ENCODE peak calls at places on chromosomes 11 and 22, in five cellular contexts. M is thoracic aorta, T is AG04450, A is SK-N-SH, S is Peyer's patch. K is an unnamed sample.

GRCh38 chr11:44601471-44602370 is 36.3 kb downstream of the CD82 start:
- DNase-seq in M (no peak), T (no peak), A (no peak), S (peak; percentile 90), K (no peak)

GRCh38 chr11:12110714-12111481 is 508 bp downstream of the MICAL2 start:
- DNase-seq in M (no peak), T (no peak), A (peak; percentile 50), S (peak; percentile 57), K (no peak)

GRCh38 chr11:8822476-8822875 is 88.5 kb upstream of the AKIP1 start:
- DNase-seq in M (no peak), T (no peak), A (no peak), S (no peak), K (no peak)

GRCh38 chr22:25848954-25849353 is 107.0 kb downstream of the MYO18B start:
- DNase-seq in M (no peak), T (no peak), A (no peak), S (no peak), K (no peak)

GRCh38 chr11:69416746-69417145 is 64.7 kb upstream of the LINC01488 start:
- DNase-seq in M (no peak), T (no peak), A (no peak), S (no peak), K (no peak)

GRCh38 chr11:74288911-74289310 is 22.5 kb downstream of the P4HA3 start:
- DNase-seq in M (no peak), T (no peak), A (no peak), S (no peak), K (no peak)

GRCh38 chr11:133956650-133957633 is at the start of gene IGSF9B:
- DNase-seq in M (no peak), T (no peak), A (peak; percentile 98), S (peak; percentile 92), K (peak; percentile 78)

GRCh38 chr11:2698386-2699184 is 1.2 kb downstream of the KCNQ1OT1 start:
- DNase-seq in M (no peak), T (no peak), A (no peak), S (peak; percentile 41), K (no peak)

GRCh38 chr11:474914-475506 is 24.9 kb downstream of the PTDSS2 start:
- DNase-seq in M (no peak), T (no peak), A (no peak), S (no peak), K (no peak)

GRCh38 chr11:4606231-4607015 is 1.6 kb downstream of the TRIM68 start:
- DNase-seq in M (no peak), T (no peak), A (no peak), S (no peak), K (no peak)

GRCh38 chr11:117725048-117725734 is 71.8 kb downstream of the DSCAML1 start:
- DNase-seq in M (no peak), T (no peak), A (peak; percentile 72), S (no peak), K (no peak)

GRCh38 chr11:120167659-120168058 is 29.7 kb upstream of the TRIM29 start:
- DNase-seq in M (no peak), T (no peak), A (no peak), S (no peak), K (no peak)

GRCh38 chr22:38257650-38258246 is 15.1 kb downstream of the TMEM184B start:
- DNase-seq in M (no peak), T (no peak), A (no peak), S (peak; percentile 82), K (no peak)

GRCh38 chr11:113375402-113375801 is 12.2 kb upstream of the ANKK1 start:
- DNase-seq in M (no peak), T (no peak), A (no peak), S (no peak), K (no peak)

GRCh38 chr11:113373981-113374560 is 13.5 kb upstream of the ANKK1 start:
- DNase-seq in M (no peak), T (no peak), A (no peak), S (no peak), K (no peak)

GRCh38 chr11:113370634-113371033 is 16.9 kb upstream of the ANKK1 start:
- DNase-seq in M (no peak), T (no peak), A (peak; percentile 67), S (no peak), K (no peak)

GRCh38 chr11:113372317-113372716 is 15.3 kb upstream of the ANKK1 start:
- DNase-seq in M (no peak), T (no peak), A (no peak), S (no peak), K (peak; percentile 9)

GRCh38 chr11:113373306-113373705 is 14.3 kb upstream of the ANKK1 start:
- DNase-seq in M (no peak), T (no peak), A (no peak), S (no peak), K (no peak)
- H3K4me3 ChIP-seq in M (no peak overlapping the region), T (no peak overlapping the region), A (no peak overlapping the region), S (no peak overlapping the region), K (no peak overlapping the region)

DNA sequence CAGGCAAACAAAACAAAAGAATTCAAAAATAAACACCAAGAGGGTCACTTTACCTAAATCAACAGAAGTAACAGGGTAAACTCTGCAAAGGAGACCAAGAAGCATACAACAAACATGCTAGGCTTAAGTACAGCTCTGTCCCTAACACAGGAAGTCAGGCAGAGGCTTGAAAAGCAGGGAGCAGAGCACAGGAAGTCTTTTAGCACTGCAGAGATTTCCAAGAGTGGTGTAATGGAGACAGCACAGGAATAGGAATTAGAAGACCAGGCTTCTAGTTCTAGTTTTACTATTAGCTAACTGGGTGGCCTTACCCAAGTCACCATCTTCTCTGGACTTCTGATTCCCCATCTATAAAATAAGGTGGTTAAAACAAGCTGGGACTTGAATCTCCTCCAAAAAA is 1.9 kb downstream of the RBFOX2 start:
- DNase-seq in M (no peak), T (no peak), A (no peak), S (no peak), K (no peak)
- H3K4me3 ChIP-seq in M (peak overlapping the region; percentile 94), T (peak overlapping the region; percentile 91), A (peak overlapping the region; percentile 74), S (no peak overlapping the region), K (no peak overlapping the region)

GRCh38 chr22:20964090-20964798 is 2.8 kb upstream of the AIFM3 start:
- DNase-seq in M (no peak), T (no peak), A (peak; percentile 30), S (no peak), K (no peak)

GRCh38 chr22:20965104-20965887 is 1.8 kb upstream of the AIFM3 start:
- DNase-seq in M (no peak), T (no peak), A (peak; percentile 79), S (no peak), K (no peak)

GRCh38 chr22:20963201-20964052 is 3.6 kb upstream of the AIFM3 start:
- DNase-seq in M (no peak), T (no peak), A (peak; percentile 15), S (no peak), K (no peak)

GRCh38 chr22:20965888-20966855 is 883 bp upstream of the AIFM3 start:
- DNase-seq in M (no peak), T (no peak), A (peak; percentile 47), S (no peak), K (no peak)

DNA sequence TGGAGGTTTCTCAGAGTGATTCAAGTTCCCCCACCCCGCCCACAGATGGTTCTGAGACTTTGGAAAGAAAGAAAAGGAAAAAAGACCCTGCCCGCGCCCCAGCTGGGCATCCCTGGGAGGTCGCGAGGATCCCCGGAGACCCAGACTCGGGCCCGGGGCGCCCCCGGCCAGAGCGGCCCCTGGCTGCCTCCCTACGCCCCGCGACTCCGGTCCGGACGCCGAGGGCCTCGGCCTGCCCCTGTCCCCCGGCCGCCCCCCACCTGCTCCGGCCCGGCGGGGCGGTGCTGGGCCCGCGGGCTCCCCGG is 2.3 kb upstream of the AIFM3 start:
- DNase-seq in M (no peak), T (no peak), A (no peak), S (no peak), K (no peak)
- H3K4me3 ChIP-seq in M (peak overlapping the region; percentile 45), T (peak overlapping the region; percentile 35), A (peak overlapping the region; percentile 44), S (no peak overlapping the region), K (no peak overlapping the region)

GRCh38 chr11:79437274-79437980 is 3.4 kb downstream of the TENM4 start:
- DNase-seq in M (peak; percentile 15), T (no peak), A (peak; percentile 89), S (peak; percentile 55), K (no peak)

GRCh38 chr11:79437981-79438630 is 2.7 kb downstream of the TENM4 start:
- DNase-seq in M (no peak), T (no peak), A (peak; percentile 67), S (no peak), K (no peak)

GRCh38 chr11:79439430-79439892 is 1.4 kb downstream of the TENM4 start:
- DNase-seq in M (no peak), T (no peak), A (peak; percentile 38), S (no peak), K (no peak)

GRCh38 chr11:79438631-79439429 is 2.0 kb downstream of the TENM4 start:
- DNase-seq in M (no peak), T (no peak), A (peak; percentile 65), S (peak; percentile 52), K (no peak)

GRCh38 chr11:79436911-79437273 is 3.9 kb downstream of the TENM4 start:
- DNase-seq in M (no peak), T (no peak), A (no peak), S (no peak), K (no peak)
- H3K4me3 ChIP-seq in M (peak overlapping the region; percentile 89), T (peak overlapping the region; percentile 87), A (peak overlapping the region; percentile 92), S (peak overlapping the region; percentile 32), K (no peak overlapping the region)

DNA sequence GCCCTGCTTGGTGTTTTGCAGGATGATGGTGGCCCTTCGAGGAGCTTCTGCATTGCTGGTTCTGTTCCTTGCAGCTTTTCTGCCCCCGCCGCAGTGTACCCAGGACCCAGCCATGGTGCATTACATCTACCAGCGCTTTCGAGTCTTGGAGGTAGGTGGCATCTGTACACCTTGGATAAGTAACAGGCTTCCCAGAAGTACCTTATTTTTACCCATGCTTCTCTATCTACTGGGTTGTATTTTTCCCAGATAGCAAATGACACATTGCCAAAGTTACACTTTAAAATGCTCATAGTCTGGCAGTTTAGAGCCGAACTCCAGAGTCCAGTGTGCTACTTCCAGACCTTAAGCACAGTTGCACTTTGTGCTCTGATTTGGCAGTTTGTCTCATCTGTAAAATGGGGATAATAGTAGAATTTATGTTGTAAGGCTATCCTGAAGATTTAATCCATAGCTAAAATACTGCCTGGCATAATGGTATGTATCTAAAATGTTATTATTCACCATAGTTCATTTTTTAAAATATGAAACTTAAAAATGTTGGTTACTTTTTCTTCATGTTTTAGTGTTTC is 634 bp downstream of the OLFML1 start:
- DNase-seq in M (no peak), T (no peak), A (no peak), S (no peak), K (no peak)
- H3K4me3 ChIP-seq in M (peak overlapping the region; percentile 64), T (no peak overlapping the region), A (no peak overlapping the region), S (peak overlapping the region; percentile 16), K (no peak overlapping the region)

GRCh38 chr11:64654439-64654838 is 63.4 kb downstream of the SLC22A12 start:
- DNase-seq in M (no peak), T (no peak), A (no peak), S (no peak), K (no peak)
- H3K4me3 ChIP-seq in M (no peak overlapping the region), T (no peak overlapping the region), A (no peak overlapping the region), S (no peak overlapping the region), K (no peak overlapping the region)

GRCh38 chr11:95255523-95256165 is 24.6 kb upstream of the SESN3 start:
- DNase-seq in M (no peak), T (no peak), A (no peak), S (no peak), K (no peak)

GRCh38 chr11:95256204-95256819 is 25.3 kb upstream of the SESN3 start:
- DNase-seq in M (no peak), T (no peak), A (no peak), S (no peak), K (peak; percentile 54)

GRCh38 chr11:95257596-95257995 is 26.6 kb upstream of the SESN3 start:
- DNase-seq in M (no peak), T (no peak), A (no peak), S (no peak), K (no peak)

GRCh38 chr11:95248666-95249467 is 17.9 kb upstream of the SESN3 start:
- DNase-seq in M (no peak), T (no peak), A (no peak), S (no peak), K (no peak)

GRCh38 chr11:95254139-95254704 is 23.2 kb upstream of the SESN3 start:
- DNase-seq in M (peak; percentile 50), T (peak; percentile 73), A (peak; percentile 72), S (peak; percentile 95), K (peak; percentile 96)
- H3K4me3 ChIP-seq in M (peak overlapping the region; percentile 67), T (peak overlapping the region; percentile 54), A (peak overlapping the region; percentile 58), S (peak overlapping the region; percentile 18), K (peak overlapping the region; percentile 50)